ENCODE peak calls at places on chromosomes 5 and 9, in four cellular contexts. Y is mammary epithelial cell, V is gastrocnemius medialis, J is heart left ventricle. I is an unnamed sample.

GRCh38 chr5:151005187-151005974 is 15.0 kb upstream of the GPX3 start:
- DNase-seq in J (no peak), V (peak; percentile 69), Y (no peak), I (no peak)

GRCh38 chr5:159022178-159022556 is 77.5 kb downstream of the EBF1 start:
- DNase-seq in V (no peak), J (peak; percentile 73), Y (no peak), I (peak; percentile 53)

GRCh38 chr5:178090856-178091255 is 22.5 kb upstream of the N4BP3 start:
- DNase-seq in J (no peak), Y (peak; percentile 62), V (no peak), I (no peak)

GRCh38 chr5:10562202-10563131 is 1.4 kb upstream of the ANKRD33B start:
- DNase-seq in Y (no peak), J (no peak), V (no peak), I (no peak)

GRCh38 chr5:38556115-38556598 is 289 bp downstream of the LIFR start:
- DNase-seq in Y (no peak), J (no peak), V (no peak), I (no peak)

GRCh38 chr9:108766786-108767185 is 89.0 kb downstream of the ACTL7B start:
- DNase-seq in V (no peak), Y (no peak), J (no peak), I (no peak)

GRCh38 chr9:126985870-126986498 is 71.4 kb downstream of the RALGPS1 start:
- DNase-seq in J (peak; percentile 63), Y (peak; percentile 96), V (peak; percentile 60), I (peak; percentile 77)

GRCh38 chr9:21070171-21070571 is 7.6 kb downstream of the IFNB1 start:
- DNase-seq in J (peak; percentile 62), Y (peak; percentile 74), V (peak; percentile 10), I (no peak)

GRCh38 chr9:127144670-127145458 is 22.4 kb upstream of the ANGPTL2 start:
- DNase-seq in J (peak; percentile 54), V (peak; percentile 84), Y (no peak), I (no peak)

GRCh38 chr9:72491242-72491641 is 30.2 kb upstream of the TMC1 start:
- DNase-seq in J (no peak), V (no peak), Y (no peak), I (no peak)

GRCh38 chr9:104836767-104837166 is 72.8 kb downstream of the NIPSNAP3B start:
- DNase-seq in J (no peak), Y (no peak), V (no peak), I (no peak)

GRCh38 chr5:149712439-149713147 is 17.5 kb upstream of the PPARGC1B start:
- DNase-seq in V (no peak), J (no peak), Y (no peak), I (no peak)

GRCh38 chr5:89293849-89294248 is 410.9 kb upstream of the MEF2C start:
- DNase-seq in Y (peak; percentile 57), V (no peak), J (no peak), I (no peak)

GRCh38 chr5:61624966-61625681 is 293.1 kb downstream of the ZSWIM6 start:
- DNase-seq in V (no peak), J (no peak), Y (no peak), I (no peak)

GRCh38 chr5:76197726-76198125 is 114.5 kb downstream of the SV2C start:
- DNase-seq in J (no peak), Y (no peak), V (no peak), I (no peak)

GRCh38 chr5:111461261-111461671 is 51.1 kb downstream of the STARD4 start:
- DNase-seq in V (no peak), J (no peak), Y (peak; percentile 38), I (no peak)

GRCh38 chr9:93091453-93092081 is 4.5 kb upstream of the CARD19 start:
- DNase-seq in J (no peak), V (no peak), Y (peak; percentile 67), I (peak; percentile 44)

GRCh38 chr9:94915476-94916450 is 189.3 kb downstream of the AOPEP start:
- DNase-seq in Y (no peak), V (no peak), J (no peak), I (no peak)
- H3K4me1 ChIP-seq in Y (peaks cover 57% of the 10 kb centered on the region), V (peaks cover 12% of the 10 kb centered on the region), J (peaks cover 29% of the 10 kb centered on the region), I (peaks cover 26% of the 10 kb centered on the region)

GRCh38 chr5:160175438-160176218 is 53.7 kb upstream of the FABP6 start:
- DNase-seq in J (peak; percentile 38), V (no peak), Y (no peak), I (no peak)
- H3K4me1 ChIP-seq in J (peaks cover 12% of the 10 kb centered on the region), V (no peaks in the 10 kb centered on the region), Y (no peaks in the 10 kb centered on the region), I (no peaks in the 10 kb centered on the region)

GRCh38 chr5:140112685-140113179 is 1.2 kb upstream of the PURA start:
- DNase-seq in Y (no peak), V (no peak), J (peak; percentile 18), I (no peak)

GRCh38 chr5:140111859-140112551 is 1.9 kb upstream of the PURA start:
- DNase-seq in V (no peak), J (no peak), Y (no peak), I (no peak)

GRCh38 chr5:140113699-140114263 is at the start of gene PURA:
- DNase-seq in Y (peak; percentile 92), V (peak; percentile 91), J (peak; percentile 96), I (peak; percentile 96)

GRCh38 chr5:140114341-140115185 is 654 bp downstream of the PURA start:
- DNase-seq in V (peak; percentile 39), Y (peak; percentile 64), J (peak; percentile 52), I (peak; percentile 87)

DNA sequence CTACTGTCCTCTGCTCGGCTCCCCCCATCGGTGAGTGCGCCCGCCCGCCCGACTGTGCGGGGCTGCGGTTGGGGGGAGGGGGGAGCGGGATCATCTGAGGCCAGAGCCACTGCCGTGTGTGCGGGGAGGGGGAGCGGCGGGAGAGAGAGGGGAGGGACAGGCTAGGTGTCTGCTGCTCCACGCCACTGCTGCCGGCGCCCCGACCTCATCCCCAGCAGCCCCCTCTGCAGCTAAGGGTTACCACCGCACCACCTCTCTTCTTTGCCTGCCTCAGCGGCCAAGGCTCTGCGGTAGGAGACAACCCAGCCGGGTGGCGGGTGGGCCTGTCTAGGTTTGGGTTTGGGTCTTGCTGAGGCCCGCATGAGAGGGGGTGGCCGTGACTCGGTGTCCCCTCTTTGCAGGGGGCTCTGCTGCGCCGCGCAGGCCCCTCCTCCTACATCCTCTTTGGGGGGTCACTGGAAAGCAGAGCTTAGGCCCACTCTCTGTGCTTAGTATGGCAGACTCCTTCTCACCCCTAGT is 670 bp upstream of the PURA start:
- DNase-seq in Y (no peak), J (peak; percentile 21), V (no peak), I (peak; percentile 48)
- H3K4me1 ChIP-seq in Y (peaks cover 24% of the 10 kb centered on the region), J (peaks cover 74% of the 10 kb centered on the region), V (peaks cover 62% of the 10 kb centered on the region), I (peaks cover 56% of the 10 kb centered on the region)

DNA sequence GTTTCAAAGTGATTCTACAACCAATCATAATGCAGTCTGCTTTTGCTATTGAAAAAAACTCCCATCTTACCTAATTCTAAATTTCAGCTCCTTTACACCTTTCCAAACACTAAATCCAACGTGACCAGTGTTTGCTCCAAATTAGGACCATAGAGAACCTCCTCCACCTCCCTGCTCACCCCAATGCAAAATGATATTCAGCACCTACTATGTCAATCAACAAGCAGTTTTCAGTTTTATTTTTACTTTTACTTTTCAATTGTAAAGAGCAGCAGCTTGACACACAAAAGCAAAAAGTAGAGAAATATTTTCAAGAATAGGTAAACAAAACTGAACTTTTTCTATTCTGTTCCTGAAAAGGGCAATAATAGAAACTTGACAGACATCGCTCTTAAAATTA is 3.4 kb downstream of the FAM13B start:
- DNase-seq in V (no peak), J (no peak), Y (no peak), I (no peak)
- H3K4me1 ChIP-seq in V (peaks cover 35% of the 10 kb centered on the region), J (peaks cover 62% of the 10 kb centered on the region), Y (peaks cover 12% of the 10 kb centered on the region), I (peaks cover 56% of the 10 kb centered on the region)

I was measured in lower lobe of right lung.